ENCODE peak calls at places on chromosomes 3 and 15, in seven cellular contexts. J is H9, H is neuronal stem cell, C is IMR-90, Y is mesendoderm, O is mesenchymal stem cell, A is H1. F is an unnamed sample.

GRCh38 chr3:153221748-153222162 is 59.7 kb downstream of the RAP2B start:
- DNase-seq in A (no peak), J (no peak), Y (peak), C (peak), H (no peak), O (peak), F (peak)

GRCh38 chr3:68878322-68878721 is 54.0 kb downstream of the TAFA4 start:
- DNase-seq in A (no peak), C (peak), O (peak), Y (peak), H (peak), J (no peak), F (no peak)

GRCh38 chr3:41200669-41201021 is 1.3 kb downstream of the CTNNB1 start:
- DNase-seq in J (no peak), H (peak), A (no peak), C (peak), Y (peak), O (peak), F (peak)

GRCh38 chr3:157412323-157412845 is 24.3 kb upstream of the PTX3 start:
- DNase-seq in C (no peak), O (no peak), Y (no peak), A (no peak), J (no peak), H (no peak), F (no peak)

GRCh38 chr3:25904248-25904647 is 114.4 kb downstream of the OXSM start:
- DNase-seq in J (peak), H (no peak), A (no peak), O (no peak), Y (peak), C (no peak), F (no peak)

GRCh38 chr15:67433495-67434099 is 87.3 kb upstream of the C15orf61 start:
- DNase-seq in C (peak), O (peak), J (peak), H (peak), A (peak), Y (peak), F (peak)

GRCh38 chr3:1087066-1087555 is 5.7 kb upstream of the CNTN6 start:
- DNase-seq in C (peak), H (no peak), A (no peak), J (no peak), Y (peak), O (peak), F (no peak)

GRCh38 chr3:117665311-117665710 is 955.7 kb downstream of the TUSC7 start:
- DNase-seq in J (no peak), O (no peak), H (no peak), A (no peak), C (no peak), Y (no peak), F (no peak)

GRCh38 chr3:77887611-77888010 is 847.7 kb downstream of the ROBO2 start:
- DNase-seq in C (peak), J (no peak), A (no peak), H (no peak), Y (no peak), O (peak), F (no peak)

GRCh38 chr15:65077981-65078352 is 1.4 kb downstream of the KBTBD13 start:
- DNase-seq in J (peak), C (no peak), A (peak), Y (peak), H (no peak), O (no peak), F (peak)

GRCh38 chr3:118543823-118544222 is 490.8 kb downstream of the IGSF11 start:
- DNase-seq in O (no peak), C (no peak), Y (no peak), J (no peak), H (no peak), A (no peak), F (no peak)

GRCh38 chr3:177224406-177224805 is 27.1 kb upstream of the TBL1XR1 start:
- DNase-seq in J (no peak), Y (no peak), C (no peak), O (no peak), A (no peak), H (no peak), F (no peak)

GRCh38 chr3:96548073-96548472 is 266.3 kb upstream of the EPHA6 start:
- DNase-seq in O (no peak), A (no peak), C (no peak), H (no peak), J (no peak), Y (no peak), F (no peak)

GRCh38 chr3:132641837-132642538 is 17.6 kb downstream of the ACAD11 start:
- DNase-seq in H (peak), A (no peak), O (peak), J (no peak), C (peak), Y (peak), F (no peak)
- H3K23ac ChIP-seq in H (no peak), A (no peak), O (no peak), J (no peak), C (no peak), Y (no peak), F (no peak)

GRCh38 chr15:51111061-51111460 is 16.4 kb upstream of the TNFAIP8L3 start:
- DNase-seq in Y (no peak), J (no peak), H (no peak), C (peak), A (no peak), O (no peak), F (no peak)

GRCh38 chr15:51110171-51110570 is 15.5 kb upstream of the TNFAIP8L3 start:
- DNase-seq in J (no peak), C (no peak), O (no peak), A (no peak), Y (no peak), H (no peak), F (no peak)

GRCh38 chr15:51112078-51112477 is 17.4 kb upstream of the TNFAIP8L3 start:
- DNase-seq in H (no peak), A (no peak), J (no peak), Y (no peak), O (no peak), C (no peak), F (no peak)

GRCh38 chr15:51117270-51117669 is 22.6 kb upstream of the TNFAIP8L3 start:
- DNase-seq in J (no peak), Y (no peak), O (no peak), C (peak), H (no peak), A (no peak), F (no peak)

GRCh38 chr15:51114437-51115119 is 19.9 kb upstream of the TNFAIP8L3 start:
- DNase-seq in J (no peak), A (no peak), H (no peak), O (no peak), Y (no peak), C (no peak), F (no peak)
- H2BK120ac ChIP-seq in J (no peak), A (no peak), H (no peak), O (no peak), Y (no peak), C (no peak), F (no peak)

GRCh38 chr3:29079358-29079757 is 201.5 kb upstream of the RBMS3 start:
- DNase-seq in O (no peak), H (no peak), Y (no peak), J (no peak), A (no peak), C (no peak), F (no peak)
- H3K23ac ChIP-seq in O (no peak), H (no peak), Y (no peak), J (no peak), A (no peak), C (no peak), F (no peak)

GRCh38 chr3:128823638-128824037 is 55.8 kb upstream of the ACAD9 start:
- DNase-seq in Y (no peak), H (no peak), C (no peak), J (no peak), O (no peak), A (no peak), F (no peak)
- H2BK120ac ChIP-seq in Y (no peak), H (no peak), C (no peak), J (no peak), O (no peak), A (no peak), F (no peak)

F was measured in trophoblast cell.